ENCODE peak calls at places on chromosome 2, in seven cellular contexts. C, P, B, X, S, J and Q are unnamed samples.

GRCh38 chr2:132953771-132954170 is 283.8 kb upstream of the LYPD1 start:
- DNase-seq in C (no peak), X (no peak), J (no peak), P (no peak), S (no peak), B (no peak), Q (no peak)

GRCh38 chr2:240933048-240933965 is 27.2 kb downstream of the CROCC2 start:
- DNase-seq in J (no peak), C (peak; percentile 42), B (no peak), S (peak; percentile 59), X (no peak), P (no peak), Q (no peak)

GRCh38 chr2:109377976-109378375 is 235.8 kb downstream of the SEPTIN10 start:
- DNase-seq in C (peak; percentile 43), B (no peak), S (no peak), X (no peak), P (no peak), J (no peak), Q (no peak)

GRCh38 chr2:204625135-204625534 is 79.9 kb downstream of the PARD3B start:
- DNase-seq in C (no peak), B (peak; percentile 14), X (no peak), S (no peak), P (no peak), J (no peak), Q (peak; percentile 10)

GRCh38 chr2:166593403-166593802 is 99.4 kb upstream of the SCN7A start:
- DNase-seq in X (no peak), C (no peak), J (peak; percentile 60), S (no peak), P (no peak), B (peak; percentile 72), Q (peak; percentile 42)

GRCh38 chr2:112153179-112153490 is 14.9 kb downstream of the FBLN7 start:
- DNase-seq in P (no peak), X (no peak), B (no peak), J (no peak), S (peak; percentile 46), C (peak; percentile 24), Q (no peak)

GRCh38 chr2:61758991-61759390 is 94.9 kb downstream of the FAM161A start:
- DNase-seq in C (no peak), X (no peak), J (peak; percentile 93), B (peak; percentile 99), S (no peak), P (no peak), Q (peak; percentile 65)

GRCh38 chr2:8263931-8264330 is 417.9 kb upstream of the ID2 start:
- DNase-seq in X (no peak), S (no peak), J (no peak), C (peak; percentile 44), P (no peak), B (no peak), Q (no peak)

GRCh38 chr2:241390301-241391206 is 34.5 kb downstream of the FARP2 start:
- DNase-seq in B (no peak), X (no peak), C (no peak), S (no peak), P (no peak), J (no peak), Q (peak; percentile 89)

GRCh38 chr2:179106342-179107178 is 56.6 kb upstream of the CCDC141 start:
- DNase-seq in X (no peak), B (peak; percentile 97), S (no peak), P (peak; percentile 49), C (no peak), J (peak; percentile 91), Q (peak; percentile 96)

GRCh38 chr2:95063401-95063958 is 38.0 kb downstream of the MAL start:
- DNase-seq in S (no peak), J (no peak), P (no peak), X (no peak), B (no peak), C (peak; percentile 10), Q (no peak)

GRCh38 chr2:48233005-48233404 is 296.9 kb upstream of the STON1 start:
- DNase-seq in C (no peak), P (no peak), S (no peak), X (no peak), B (no peak), J (no peak), Q (no peak)

GRCh38 chr2:181805228-181806038 is 86.1 kb upstream of the ITPRID2 start:
- DNase-seq in X (no peak), S (no peak), B (peak; percentile 35), J (peak; percentile 81), C (no peak), P (no peak), Q (no peak)

GRCh38 chr2:85770369-85770768 is 16.6 kb downstream of the ATOH8 start:
- DNase-seq in P (no peak), X (no peak), B (no peak), C (no peak), S (no peak), J (peak; percentile 48), Q (no peak)

GRCh38 chr2:28619213-28620196 is 123.6 kb downstream of the PLB1 start:
- DNase-seq in X (no peak), C (no peak), B (no peak), S (peak; percentile 67), J (no peak), P (no peak), Q (no peak)

GRCh38 chr2:105329561-105330495 is at the start of gene TGFBRAP1:
- DNase-seq in P (peak; percentile 35), C (peak; percentile 79), J (peak; percentile 55), B (peak; percentile 37), X (no peak), S (peak; percentile 71), Q (peak; percentile 13)

GRCh38 chr2:181025004-181025403 is 44.6 kb downstream of the UBE2E3 start:
- DNase-seq in J (peak; percentile 44), B (peak; percentile 49), S (no peak), X (no peak), P (no peak), C (no peak), Q (no peak)

GRCh38 chr2:74847075-74847858 is 13.3 kb downstream of the HK2 start:
- DNase-seq in S (no peak), C (no peak), J (no peak), X (no peak), P (no peak), B (no peak), Q (peak; percentile 56)

GRCh38 chr2:11732587-11732986 is 13.8 kb upstream of the LPIN1 start:
- DNase-seq in X (no peak), P (no peak), C (no peak), J (no peak), S (no peak), B (no peak), Q (no peak)

GRCh38 chr2:42960835-42961165 is 168.4 kb upstream of the HAAO start:
- DNase-seq in X (no peak), P (no peak), J (no peak), B (peak; percentile 48), S (no peak), C (no peak), Q (no peak)

GRCh38 chr2:42959148-42959992 is 167.0 kb upstream of the HAAO start:
- DNase-seq in B (peak; percentile 94), X (no peak), J (no peak), S (peak; percentile 87), C (peak; percentile 42), P (peak; percentile 42), Q (no peak)

GRCh38 chr2:42961948-42962347 is 169.6 kb upstream of the HAAO start:
- DNase-seq in X (no peak), C (peak; percentile 43), P (no peak), J (no peak), B (no peak), S (no peak), Q (no peak)

GRCh38 chr2:42961385-42961800 is 169.0 kb upstream of the HAAO start:
- DNase-seq in P (peak; percentile 59), S (peak; percentile 89), B (peak; percentile 45), J (peak; percentile 56), C (peak; percentile 57), X (no peak), Q (no peak)

DNA sequence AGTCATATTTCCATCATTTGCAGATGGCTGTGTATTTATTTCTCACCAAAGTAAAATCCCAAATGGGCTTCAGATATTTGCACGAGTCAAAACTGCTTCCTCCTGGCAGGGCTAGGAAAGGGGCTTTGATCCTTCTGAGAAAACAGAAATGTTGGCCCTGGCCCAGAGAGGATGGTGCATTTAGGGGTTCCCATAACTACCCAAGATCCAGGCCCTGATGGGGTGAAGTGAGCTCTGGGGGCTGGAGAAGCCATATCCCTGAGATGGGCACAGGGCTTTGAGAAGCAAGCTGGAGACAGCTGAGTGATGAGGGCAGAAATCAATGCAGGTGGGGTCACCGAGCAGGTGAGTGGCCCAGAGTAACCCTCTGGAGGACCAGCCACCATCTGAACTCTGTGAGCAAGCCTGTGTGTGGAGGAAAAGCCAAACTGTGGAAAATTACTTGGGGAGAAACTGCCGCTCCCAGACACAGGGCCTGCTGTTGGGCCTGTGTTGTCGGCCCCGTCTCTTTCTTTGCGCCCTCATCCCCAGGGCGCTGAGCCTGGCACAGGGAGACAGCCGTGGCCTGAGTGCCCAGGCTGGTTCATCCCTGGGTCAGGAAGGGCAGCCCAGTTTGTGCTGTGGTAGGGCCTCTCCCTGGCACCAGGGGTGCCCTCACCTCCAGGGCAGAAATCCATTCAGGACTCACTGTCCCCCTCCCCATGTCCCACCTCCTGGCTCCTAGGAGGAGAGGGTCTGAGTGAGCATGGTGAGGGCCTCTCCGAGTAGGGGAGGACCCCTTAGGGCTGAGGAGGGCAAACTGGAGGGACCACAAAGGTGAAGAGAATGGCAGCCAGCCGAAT is 167.8 kb upstream of the HAAO start:
- DNase-seq in J (no peak), C (no peak), P (no peak), X (no peak), S (no peak), B (no peak), Q (no peak)
- H3K4me1 ChIP-seq in J (peaks cover 12% of the 10 kb centered on the region), C (peaks cover 7% of the 10 kb centered on the region), P (peaks cover 20% of the 10 kb centered on the region), X (peaks cover 10% of the 10 kb centered on the region), S (peaks cover 54% of the 10 kb centered on the region), B (peaks cover 33% of the 10 kb centered on the region), Q (peaks cover 4% of the 10 kb centered on the region)

GRCh38 chr2:54388093-54388492 is 68.0 kb upstream of the SPTBN1 start:
- DNase-seq in B (no peak), S (no peak), X (no peak), C (no peak), J (no peak), P (no peak), Q (no peak)
- H3K4me1 ChIP-seq in B (peaks cover 6% of the 10 kb centered on the region), S (peaks cover 9% of the 10 kb centered on the region), X (no peaks in the 10 kb centered on the region), C (peaks cover 7% of the 10 kb centered on the region), J (peaks cover 9% of the 10 kb centered on the region), P (peaks cover 11% of the 10 kb centered on the region), Q (no peaks in the 10 kb centered on the region)

DNA sequence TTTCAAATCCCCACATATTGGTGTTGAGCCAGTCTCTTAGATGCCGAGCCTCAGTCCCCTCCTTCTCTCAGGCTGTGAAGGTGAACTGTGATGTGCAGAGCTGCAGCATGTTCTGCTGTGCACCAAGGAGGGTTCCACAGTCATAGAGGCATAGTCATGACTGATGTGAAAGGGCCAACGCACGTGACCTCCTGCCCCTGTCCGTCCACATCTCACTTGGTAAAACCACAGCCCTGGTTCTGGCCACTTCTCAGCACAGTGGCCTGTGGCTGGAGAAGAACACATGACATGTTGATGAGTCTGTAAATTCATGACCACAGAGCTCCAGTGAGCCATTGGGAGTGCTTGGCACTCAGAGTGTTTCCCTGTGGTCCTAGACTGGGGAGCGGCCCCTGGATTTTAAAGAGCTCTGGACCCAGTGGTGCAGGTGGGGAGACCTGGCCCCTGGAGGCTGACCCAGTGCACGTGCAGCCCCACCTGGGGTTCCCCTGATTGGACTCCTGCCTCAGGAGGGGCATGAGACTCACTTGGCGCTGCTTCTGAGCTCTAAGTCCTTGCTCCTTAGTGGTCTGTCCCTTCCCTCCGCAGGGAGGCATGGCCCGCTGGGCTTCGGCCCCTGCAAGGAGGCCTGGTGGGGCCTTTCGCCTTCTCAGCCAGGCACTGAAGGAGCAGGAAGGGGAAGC is 25.3 kb downstream of the INPP4A start:
- DNase-seq in J (no peak), S (no peak), C (no peak), P (no peak), X (no peak), B (no peak), Q (no peak)
- H3K4me1 ChIP-seq in J (peaks cover 13% of the 10 kb centered on the region), S (no peaks in the 10 kb centered on the region), C (peaks cover 9% of the 10 kb centered on the region), P (peaks cover 42% of the 10 kb centered on the region), X (peaks cover 2% of the 10 kb centered on the region), B (peaks cover 2% of the 10 kb centered on the region), Q (peaks cover 11% of the 10 kb centered on the region)

GRCh38 chr2:236663267-236663666 is 93.6 kb downstream of the ACKR3 start:
- DNase-seq in P (peak; percentile 48), X (no peak), B (peak; percentile 40), C (no peak), S (peak; percentile 83), J (no peak), Q (no peak)
- H3K4me1 ChIP-seq in P (no peaks in the 10 kb centered on the region), X (peaks cover 6% of the 10 kb centered on the region), B (peaks cover 10% of the 10 kb centered on the region), C (peaks cover 20% of the 10 kb centered on the region), S (peaks cover 32% of the 10 kb centered on the region), J (peaks cover 12% of the 10 kb centered on the region), Q (peaks cover 16% of the 10 kb centered on the region)